ENCODE peak calls at places on chromosomes 12 and 14, in seven cellular contexts. O, H, W, M, E, A and F are unnamed samples.
A peak's percentile ranks its signal among the peaks of the same experiment; 100 is the strongest.

GRCh38 chr14:92936085-92936484 is 13.1 kb downstream of the CHGA start:
- DNase-seq in M (no peak), H (no peak), E (no peak), W (no peak), O (no peak), A (no peak), F (no peak)

GRCh38 chr14:102154121-102154520 is 14.4 kb downstream of the WDR20 start:
- DNase-seq in O (no peak), M (no peak), W (no peak), A (no peak), H (no peak), E (no peak), F (no peak)

GRCh38 chr12:54164402-54165145 is 24.2 kb downstream of the SMUG1 start:
- DNase-seq in A (no peak), E (no peak), W (no peak), O (no peak), H (no peak), M (no peak), F (no peak)

GRCh38 chr14:96359959-96360358 is 3.2 kb downstream of the ATG2B start:
- DNase-seq in A (no peak), O (no peak), H (no peak), M (no peak), E (no peak), W (no peak), F (no peak)

GRCh38 chr12:131132118-131132892 is 178.6 kb downstream of the ADGRD1 start:
- DNase-seq in H (peak; percentile 61), E (peak; percentile 42), M (peak; percentile 76), W (peak; percentile 55), A (peak; percentile 57), O (peak; percentile 71), F (peak; percentile 60)

GRCh38 chr12:115046805-115047204 is 362.8 kb upstream of the TBX3 start:
- DNase-seq in O (no peak), A (no peak), M (no peak), H (no peak), E (no peak), W (no peak), F (no peak)

GRCh38 chr14:67644428-67644827 is 24.7 kb downstream of the ARG2 start:
- DNase-seq in M (no peak), W (no peak), E (no peak), O (no peak), H (no peak), A (no peak), F (no peak)

GRCh38 chr12:111584959-111585358 is 14.2 kb downstream of the ATXN2 start:
- DNase-seq in H (no peak), W (no peak), E (no peak), O (no peak), M (no peak), A (no peak), F (no peak)

GRCh38 chr12:105933671-105934665 is 204.8 kb downstream of the NUAK1 start:
- DNase-seq in M (no peak), A (peak; percentile 32), H (no peak), W (peak; percentile 95), O (no peak), E (peak; percentile 78), F (peak; percentile 15)

GRCh38 chr14:23366163-23366921 is 1.4 kb upstream of the EFS start:
- DNase-seq in A (peak; percentile 20), E (peak; percentile 69), O (no peak), M (peak; percentile 57), W (no peak), H (no peak), F (no peak)

GRCh38 chr14:50542941-50543418 is 10.6 kb upstream of the MAP4K5 start:
- DNase-seq in W (peak; percentile 59), O (peak; percentile 25), H (peak; percentile 28), E (peak; percentile 38), A (peak; percentile 67), M (peak; percentile 74), F (peak; percentile 81)

GRCh38 chr12:4202482-4202881 is 71.1 kb upstream of the CCND2 start:
- DNase-seq in M (no peak), A (no peak), W (no peak), E (no peak), O (no peak), H (no peak), F (no peak)

GRCh38 chr12:2958432-2959193 is 584 bp upstream of the TEAD4 start:
- DNase-seq in H (no peak), O (no peak), E (no peak), W (peak; percentile 58), A (peak; percentile 83), M (no peak), F (peak; percentile 68)

GRCh38 chr12:32120419-32120818 is 13.8 kb downstream of the BICD1 start:
- DNase-seq in O (no peak), M (no peak), E (no peak), H (no peak), A (no peak), W (no peak), F (no peak)

GRCh38 chr14:32761381-32761968 is 177.2 kb upstream of the NPAS3 start:
- DNase-seq in M (no peak), A (no peak), W (peak; percentile 63), O (no peak), H (no peak), E (no peak), F (no peak)

GRCh38 chr14:65414961-65415589 is 2.5 kb downstream of the FUT8 start:
- DNase-seq in E (no peak), H (no peak), A (peak; percentile 9), W (peak; percentile 11), M (peak; percentile 27), O (no peak), F (peak; percentile 36)

DNA sequence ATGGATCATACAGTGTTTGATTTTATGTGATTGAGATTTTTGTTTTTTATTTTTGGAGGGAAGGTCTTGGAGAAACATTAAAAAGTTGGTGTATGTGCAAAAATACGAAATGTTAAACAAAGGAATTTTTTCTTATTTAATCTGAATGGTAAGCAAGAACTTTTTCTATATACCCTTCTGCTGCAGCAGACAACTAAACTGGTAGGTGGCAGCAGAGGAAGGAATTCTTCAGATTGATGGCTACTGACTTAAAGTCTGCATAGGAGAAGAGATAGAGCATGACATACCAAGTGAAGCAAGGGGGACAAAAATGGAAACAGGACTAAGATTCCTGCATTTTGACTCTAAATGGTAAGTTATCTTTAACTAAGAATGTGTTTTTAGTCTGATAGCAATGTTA is 42.0 kb upstream of the A2ML1 start:
- DNase-seq in E (no peak), O (no peak), A (no peak), M (no peak), H (no peak), W (peak; percentile 46), F (no peak)
- TF ChIP-seq CTCF in E (no peak), O (no peak), A (peak; percentile 23), M (peak; percentile 46), H (no peak), W (peak; percentile 56), F (no peak)

GRCh38 chr14:91897121-91897701 is 29.9 kb upstream of the TC2N start:
- DNase-seq in M (peak; percentile 50), O (no peak), W (no peak), H (no peak), A (peak; percentile 93), E (no peak), F (no peak)

GRCh38 chr14:91896419-91896818 is 29.1 kb upstream of the TC2N start:
- DNase-seq in A (no peak), W (no peak), E (no peak), H (no peak), O (no peak), M (no peak), F (no peak)

GRCh38 chr14:91899213-91899612 is 31.9 kb upstream of the TC2N start:
- DNase-seq in E (no peak), M (no peak), W (no peak), A (peak; percentile 95), O (no peak), H (no peak), F (peak; percentile 62)

GRCh38 chr14:91899777-91900176 is 32.4 kb upstream of the TC2N start:
- DNase-seq in E (no peak), A (no peak), M (no peak), O (no peak), H (no peak), W (no peak), F (no peak)

DNA sequence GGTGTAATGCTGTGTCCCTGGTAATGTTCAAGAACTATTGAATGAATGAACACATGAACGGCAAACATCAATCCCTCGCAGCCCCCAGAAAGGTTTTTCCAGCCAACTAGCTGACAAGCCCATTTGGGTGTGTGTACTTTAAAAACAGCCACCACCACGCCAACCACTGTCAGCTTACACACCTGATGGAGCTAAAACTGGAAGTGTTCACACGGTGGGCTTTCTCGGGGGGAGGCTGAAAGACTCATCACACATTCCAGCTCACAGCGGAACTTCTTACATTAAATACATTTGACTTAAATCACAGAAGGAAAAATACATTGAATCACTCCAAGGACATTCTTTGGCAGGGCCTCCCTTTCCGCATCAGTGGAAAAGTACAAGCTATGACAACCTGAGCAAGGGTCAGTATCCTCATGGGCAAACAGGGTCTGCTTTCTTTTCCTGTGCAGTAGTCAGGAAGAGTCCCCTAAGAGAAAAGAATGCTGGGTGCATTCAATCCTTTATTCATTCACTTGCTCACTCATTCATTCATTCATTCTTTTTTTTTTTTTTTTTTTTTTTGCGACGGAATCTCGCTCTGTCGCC is 31.0 kb upstream of the TC2N start:
- DNase-seq in M (no peak), E (no peak), O (no peak), A (peak; percentile 74), H (no peak), W (no peak), F (no peak)
- TF ChIP-seq CTCF in M (no peak), E (no peak), O (no peak), A (no peak), H (no peak), W (no peak), F (no peak)

DNA sequence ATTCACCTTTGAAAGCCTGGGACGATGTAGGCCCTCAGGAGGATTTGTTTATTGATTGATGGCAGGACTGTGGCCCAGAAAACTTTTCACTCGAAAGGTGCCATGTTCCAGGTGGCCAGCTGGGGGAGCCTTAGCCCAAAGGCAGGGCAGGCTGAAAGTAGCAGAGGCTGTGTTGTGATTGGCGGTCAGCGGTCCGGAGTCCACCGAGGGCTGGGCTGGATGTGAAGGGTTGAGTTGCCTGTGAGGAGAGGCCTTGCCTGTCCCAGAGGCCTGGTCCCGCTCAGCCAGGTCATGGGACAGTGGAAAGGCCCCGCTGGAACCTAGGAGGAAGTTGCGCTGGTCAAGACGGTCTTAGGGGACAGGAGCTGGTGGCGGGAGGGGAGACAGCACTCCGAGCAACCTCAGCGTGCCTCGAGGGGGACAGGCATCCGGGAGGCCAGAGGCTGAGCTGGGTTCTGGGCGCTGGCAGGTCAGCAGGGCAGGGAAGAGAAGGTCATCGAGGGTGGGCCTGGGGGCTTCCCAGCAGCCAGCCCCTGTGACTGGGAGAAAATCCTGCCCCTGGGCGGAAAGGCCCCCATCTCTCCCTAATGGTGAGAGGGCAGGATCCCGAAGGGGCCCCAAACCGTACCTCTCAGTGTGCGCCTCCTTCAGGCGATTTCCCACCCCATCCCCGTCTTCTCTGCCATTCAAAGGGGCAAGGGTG is 26.3 kb downstream of the CMA1 start:
- DNase-seq in O (peak; percentile 38), H (peak; percentile 21), M (no peak), W (peak; percentile 12), A (peak; percentile 6), E (no peak), F (peak; percentile 70)
- TF ChIP-seq CTCF in O (no peak), H (peak; percentile 62), M (no peak), W (peak; percentile 73), A (peak; percentile 31), E (no peak), F (peak; percentile 31)

DNA sequence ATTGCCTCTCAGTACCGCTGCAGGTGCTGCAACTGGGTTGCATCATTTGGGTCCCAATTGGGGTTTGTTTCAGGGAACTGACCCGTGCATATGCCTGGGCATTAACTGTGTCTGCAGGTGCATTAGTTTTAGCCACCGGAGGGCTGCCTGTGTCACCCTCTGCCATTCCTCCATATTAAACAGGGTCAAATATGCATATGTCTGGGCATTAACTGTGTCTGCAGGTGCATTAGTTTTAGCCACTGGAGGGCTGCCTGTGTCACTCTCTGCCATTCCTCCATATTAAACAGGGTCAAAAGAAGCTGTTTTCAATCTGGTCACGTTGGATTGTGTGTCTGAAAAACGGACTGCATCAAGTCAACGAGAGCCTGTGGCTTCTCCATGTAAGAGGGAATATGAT is 1317.0 kb downstream of the TMEM121 start:
- DNase-seq in M (no peak), H (peak; percentile 48), A (no peak), E (no peak), W (no peak), O (no peak), F (no peak)
- TF ChIP-seq CTCF in M (no peak), H (no peak), A (no peak), E (no peak), W (no peak), O (no peak), F (no peak)